ENCODE peak calls at places on chromosomes 13 and 19, in ten cellular contexts. L is mucosa of descending colon; O is NCI-H1694 treated with DMSO at 0.1 percent for 48 hours; W is neural crest cell; H is AG10803; B is stimulated activated CD4-positive, alpha-beta T cell treated with anti-CD3 and anti-CD28 coated beads, Interleukin-4, amount 100 ng/mL, for 1 hour; P is NCI-H2081; I is uterus; Q is GM20000; D is ecto neural progenitor cell. A is an unnamed sample.

GRCh38 chr13:23212621-23213020 is 31.8 kb downstream of the SGCG start:
- DNase-seq in B (no peak), W (no peak), D (no peak), I (no peak), O (no peak), L (no peak), P (no peak), Q (no peak), H (no peak), A (no peak)

GRCh38 chr13:28744091-28744536 is 25.3 kb upstream of the SLC46A3 start:
- DNase-seq in Q (no peak), O (no peak), I (no peak), D (no peak), H (peak), P (no peak), W (no peak), L (peak), B (no peak), A (no peak)

GRCh38 chr19:15025237-15025636 is 24.0 kb upstream of the CASP14 start:
- DNase-seq in O (no peak), Q (peak), H (no peak), W (no peak), L (no peak), P (no peak), I (no peak), D (no peak), B (no peak), A (no peak)

GRCh38 chr19:41328157-41328817 is 18.3 kb downstream of the CCDC97 start:
- DNase-seq in B (peak), Q (peak), H (no peak), O (no peak), I (no peak), P (no peak), W (no peak), D (no peak), L (no peak), A (peak)

GRCh38 chr13:104597554-104598240 is 1531.5 kb upstream of the SLC10A2 start:
- DNase-seq in Q (no peak), I (no peak), P (no peak), H (no peak), B (no peak), L (peak), D (no peak), W (no peak), O (no peak), A (no peak)

GRCh38 chr19:3784607-3785463 is 1.3 kb downstream of the MATK start:
- DNase-seq in H (no peak), O (no peak), L (no peak), Q (no peak), B (no peak), D (no peak), I (no peak), P (no peak), W (no peak), A (no peak)

GRCh38 chr13:50892162-50892944 is 17.2 kb upstream of the RNASEH2B start:
- DNase-seq in P (no peak), H (no peak), I (no peak), D (no peak), W (no peak), Q (no peak), B (no peak), L (peak), O (no peak), A (no peak)

GRCh38 chr13:42094641-42095040 is 46.2 kb downstream of the DGKH start:
- DNase-seq in L (no peak), D (no peak), O (no peak), P (no peak), B (no peak), H (no peak), W (no peak), Q (no peak), I (no peak), A (no peak)

GRCh38 chr13:26923824-26924605 is 163.4 kb upstream of the GPR12 start:
- DNase-seq in D (no peak), W (no peak), P (no peak), O (no peak), I (no peak), H (peak), B (no peak), L (no peak), Q (no peak), A (no peak)

GRCh38 chr19:3065675-3066357 is 3.5 kb upstream of the TLE5 start:
- DNase-seq in H (no peak), B (no peak), I (no peak), L (peak), Q (peak), O (no peak), P (peak), D (no peak), W (no peak), A (no peak)

GRCh38 chr19:7618366-7618765 is 11.0 kb downstream of the XAB2 start:
- DNase-seq in I (no peak), O (no peak), P (no peak), D (no peak), W (no peak), H (no peak), L (peak), Q (no peak), B (no peak), A (no peak)

GRCh38 chr19:17618919-17619318 is 63.5 kb downstream of the COLGALT1 start:
- DNase-seq in W (no peak), I (no peak), Q (no peak), O (no peak), H (no peak), P (no peak), D (no peak), L (no peak), B (no peak), A (no peak)

GRCh38 chr13:39777527-39778061 is 122.1 kb downstream of the COG6 start:
- DNase-seq in O (peak), Q (no peak), W (no peak), P (no peak), L (peak), I (no peak), B (peak), H (peak), D (no peak), A (no peak)

GRCh38 chr13:98755729-98756128 is 3.3 kb upstream of the SLC15A1 start:
- DNase-seq in I (no peak), W (no peak), O (no peak), P (no peak), D (no peak), Q (no peak), B (no peak), L (no peak), H (no peak), A (no peak)

A was measured in tibial artery.